ENCODE peak calls at places on chromosomes 3 and 15, in ten cellular contexts. W is GM12878; K is WERI-Rb-1; V is activated CD8-positive, alpha-beta T cell treated with anti-CD3 and anti-CD28 coated beads for 36 hours; C is AG04449; X is fibroblast of lung; G is BJ; A is A549; L is lower leg skin; Z is psoas muscle. Q is an unnamed sample.

GRCh38 chr15:49235446-49236207 is 65.6 kb downstream of the GALK2 start:
- DNase-seq in W (peak; percentile 56), L (peak; percentile 27), G (peak; percentile 59), K (peak; percentile 55), C (peak; percentile 59), Z (peak; percentile 30), X (peak; percentile 76), V (peak; percentile 58), A (no peak), Q (peak; percentile 34)

GRCh38 chr3:19937459-19938362 is 3.7 kb upstream of the EFHB start:
- DNase-seq in X (peak; percentile 86), V (peak; percentile 37), Z (no peak), A (no peak), K (no peak), W (no peak), L (no peak), G (no peak), C (no peak), Q (no peak)

GRCh38 chr3:94349310-94349848 is 286.5 kb downstream of the NSUN3 start:
- DNase-seq in L (no peak), V (no peak), A (no peak), X (no peak), Z (no peak), K (no peak), C (no peak), W (no peak), G (no peak), Q (no peak)

GRCh38 chr15:89496155-89497098 is at the start of gene RHCG:
- DNase-seq in Z (no peak), L (no peak), K (no peak), G (no peak), X (peak; percentile 36), W (no peak), V (peak; percentile 39), A (peak; percentile 80), C (no peak), Q (peak; percentile 59)

GRCh38 chr3:150497956-150498355 is 48.3 kb downstream of the SERP1 start:
- DNase-seq in C (peak; percentile 2), G (peak; percentile 22), Z (no peak), L (no peak), X (peak; percentile 68), A (peak; percentile 22), K (no peak), V (no peak), W (no peak), Q (no peak)

GRCh38 chr15:36208868-36209582 is 370.4 kb upstream of the CDIN1 start:
- DNase-seq in Z (no peak), G (no peak), C (no peak), X (no peak), V (no peak), K (no peak), W (no peak), L (no peak), A (no peak), Q (no peak)

GRCh38 chr3:118972974-118973373 is 61.7 kb downstream of the IGSF11 start:
- DNase-seq in G (no peak), V (no peak), K (no peak), C (no peak), A (no peak), W (no peak), L (no peak), X (no peak), Z (no peak), Q (no peak)

GRCh38 chr3:34843479-34843870 is 795.9 kb upstream of the ARPP21 start:
- DNase-seq in W (no peak), G (no peak), K (no peak), X (peak; percentile 41), V (no peak), C (no peak), A (no peak), Z (no peak), L (no peak), Q (no peak)

GRCh38 chr3:48464713-48465221 is 18.2 kb downstream of the ATRIP start:
- DNase-seq in L (no peak), X (no peak), G (no peak), K (no peak), C (no peak), W (no peak), V (no peak), Z (no peak), A (no peak), Q (no peak)

GRCh38 chr3:97882975-97883598 is 61.3 kb downstream of the CRYBG3 start:
- DNase-seq in W (no peak), L (no peak), K (no peak), V (peak; percentile 20), A (no peak), C (no peak), G (no peak), X (peak; percentile 79), Z (no peak), Q (no peak)

GRCh38 chr3:150074277-150074676 is 103.6 kb upstream of the PFN2 start:
- DNase-seq in C (no peak), G (no peak), K (no peak), A (no peak), V (no peak), L (no peak), W (peak; percentile 49), X (no peak), Z (no peak), Q (no peak)

DNA sequence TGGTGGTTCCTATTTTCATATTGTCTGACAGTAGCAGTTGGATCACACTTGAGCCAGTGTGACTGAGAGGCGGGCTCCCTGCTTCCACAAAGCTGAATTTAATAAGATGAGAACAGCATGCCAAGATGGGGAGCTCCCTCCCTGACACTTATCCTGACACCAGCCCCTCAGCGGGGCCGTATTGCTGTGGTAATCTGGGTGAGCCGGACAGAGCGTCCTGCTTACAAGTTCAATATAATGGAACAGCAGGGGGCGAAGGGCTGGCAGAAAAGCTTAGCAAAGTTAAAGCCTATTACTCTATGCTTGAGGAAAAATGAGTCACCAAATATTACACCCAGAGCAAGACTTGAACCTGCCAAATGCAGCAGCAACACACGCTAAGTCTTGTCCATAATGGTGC is 163.9 kb upstream of the CMC1 start:
- DNase-seq in G (no peak), X (peak; percentile 16), V (no peak), W (no peak), A (no peak), L (peak; percentile 15), Z (peak; percentile 11), C (no peak), K (peak; percentile 91), Q (no peak)
- TF ChIP-seq CTCF in G (no peak), X (no peak), V (no peak), W (no peak), A (no peak), L (no peak), Z (no peak), C (no peak), K (no peak), Q (no peak)

GRCh38 chr3:42601898-42602581 is 1.6 kb downstream of the NKTR start:
- DNase-seq in G (no peak), K (no peak), A (no peak), V (peak; percentile 26), X (peak; percentile 7), W (no peak), L (no peak), Z (no peak), C (no peak), Q (no peak)
- TF ChIP-seq CTCF in G (no peak), K (no peak), A (no peak), V (peak; percentile 17), X (no peak), W (peak; percentile 27), L (no peak), Z (no peak), C (peak; percentile 32), Q (peak; percentile 5)

DNA sequence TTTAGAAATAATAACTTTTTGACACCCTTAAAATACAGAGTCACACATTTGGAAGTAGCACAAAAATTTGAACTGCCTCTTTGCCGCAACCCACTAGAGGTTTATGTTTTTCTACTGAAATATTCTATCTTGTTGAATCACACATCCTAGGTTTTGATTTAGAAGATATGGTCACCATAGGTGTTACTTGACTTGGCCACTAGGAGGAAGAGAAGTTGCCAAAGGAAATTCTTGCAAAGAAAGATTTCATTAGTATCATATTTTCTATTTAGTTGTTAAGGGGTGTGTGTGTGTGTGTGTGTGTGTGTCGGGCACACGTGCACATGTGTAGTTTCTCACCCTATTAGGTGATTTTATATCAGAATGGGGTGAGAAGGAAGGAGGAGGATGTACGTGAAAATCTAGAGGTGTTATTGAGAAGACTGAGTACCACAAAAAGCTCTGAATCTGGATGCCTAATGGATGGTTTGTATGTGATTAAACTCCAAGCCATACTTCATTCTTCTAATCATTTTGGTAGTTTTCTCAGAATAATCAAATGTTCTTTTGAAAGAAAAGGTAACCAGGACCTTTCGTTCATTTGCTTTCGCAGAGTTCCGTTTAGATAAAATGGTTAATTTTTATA is 31.5 kb downstream of the ZFAND6 start:
- DNase-seq in X (no peak), V (no peak), L (no peak), Z (no peak), K (no peak), G (no peak), C (no peak), A (peak; percentile 25), W (no peak), Q (no peak)
- TF ChIP-seq CTCF in X (peak; percentile 30), V (peak; percentile 67), L (no peak), Z (peak; percentile 23), K (peak; percentile 10), G (peak; percentile 39), C (peak; percentile 11), A (peak; percentile 37), W (peak; percentile 42), Q (peak; percentile 12)

GRCh38 chr15:85616549-85616948 is 178.2 kb downstream of the KLHL25 start:
- DNase-seq in W (no peak), K (no peak), Z (no peak), C (no peak), V (no peak), A (no peak), X (no peak), L (no peak), G (no peak), Q (no peak)

GRCh38 chr15:85621096-85621495 is 173.6 kb downstream of the KLHL25 start:
- DNase-seq in V (no peak), C (no peak), X (peak; percentile 48), K (no peak), G (no peak), W (no peak), A (no peak), L (no peak), Z (no peak), Q (no peak)

GRCh38 chr15:85620321-85621044 is 174.2 kb downstream of the KLHL25 start:
- DNase-seq in V (peak; percentile 59), A (no peak), W (no peak), C (no peak), L (peak; percentile 50), G (peak; percentile 83), K (no peak), Z (no peak), X (peak; percentile 83), Q (no peak)

GRCh38 chr15:85615930-85616329 is 178.8 kb downstream of the KLHL25 start:
- DNase-seq in V (peak; percentile 44), Z (no peak), K (peak; percentile 37), X (peak; percentile 50), C (no peak), L (no peak), A (peak; percentile 50), W (no peak), G (no peak), Q (peak; percentile 46)

DNA sequence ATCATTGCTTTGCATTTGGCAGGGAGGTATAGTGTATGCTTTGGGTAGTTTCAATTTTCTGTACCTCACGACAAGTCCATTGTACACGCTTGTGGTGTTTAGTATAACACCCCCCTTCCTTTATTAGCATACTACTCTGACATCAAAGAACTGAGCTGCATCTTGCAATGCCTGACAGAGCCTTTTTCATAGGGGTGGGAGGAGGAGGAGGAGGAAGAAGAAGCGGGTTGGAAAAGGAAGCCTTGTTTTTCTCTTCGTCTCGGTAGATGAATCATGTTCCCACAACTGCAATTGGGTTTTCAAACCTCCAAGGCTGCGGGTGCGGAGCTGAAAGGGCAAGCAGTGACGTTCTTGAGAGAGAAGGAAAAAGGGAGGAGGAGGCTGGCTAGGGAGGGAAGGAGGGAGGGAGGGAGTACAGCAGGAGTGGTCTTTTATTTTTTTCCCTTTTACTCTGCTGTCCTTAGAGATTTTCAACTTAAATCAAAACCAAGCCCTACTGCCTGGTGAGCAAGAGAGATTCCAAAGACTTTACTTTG is 175.7 kb downstream of the KLHL25 start:
- DNase-seq in L (peak; percentile 85), K (no peak), V (peak; percentile 76), A (no peak), W (no peak), Z (peak; percentile 73), X (peak; percentile 98), C (peak; percentile 86), G (peak; percentile 87), Q (peak; percentile 41)
- TF ChIP-seq CTCF in L (no peak), K (no peak), V (no peak), A (no peak), W (no peak), Z (no peak), X (no peak), C (no peak), G (no peak), Q (no peak)

Q was measured in GM20000.